ENCODE peak calls at places on chromosome 18, in four cellular contexts. Z, C, F and X are unnamed samples.

GRCh38 chr18:72601944-72602343 is 57.8 kb upstream of the CBLN2 start:
- DNase-seq in F (no peak), Z (no peak), C (no peak), X (no peak)

GRCh38 chr18:67417864-67418523 is 98.5 kb downstream of the DSEL start:
- DNase-seq in C (no peak), Z (no peak), F (peak), X (no peak)

GRCh38 chr18:11502368-11502767 is 107.0 kb upstream of the SLC35G4 start:
- DNase-seq in Z (no peak), F (no peak), C (no peak), X (no peak)

GRCh38 chr18:74819433-74820059 is 221.9 kb downstream of the ZNF407 start:
- DNase-seq in C (no peak), Z (no peak), F (no peak), X (peak)

GRCh38 chr18:12283256-12283655 is 24.8 kb upstream of the TUBB6 start:
- DNase-seq in C (peak), Z (peak), F (peak), X (no peak)

GRCh38 chr18:489244-490023 is 11.1 kb downstream of the COLEC12 start:
- DNase-seq in C (no peak), F (no peak), Z (no peak), X (no peak)

GRCh38 chr18:616380-616995 is 19.7 kb downstream of the CLUL1 start:
- DNase-seq in Z (peak), F (peak), C (no peak), X (no peak)

GRCh38 chr18:27447530-27447929 is 262.4 kb upstream of the CHST9 start:
- DNase-seq in Z (no peak), C (no peak), F (no peak), X (peak)

GRCh38 chr18:75727479-75727878 is 300.0 kb upstream of the SMIM21 start:
- DNase-seq in Z (peak), C (peak), F (peak), X (peak)

GRCh38 chr18:61690418-61691138 is 202.2 kb downstream of the RNF152 start:
- DNase-seq in F (no peak), C (no peak), Z (no peak), X (no peak)

GRCh38 chr18:26804474-26804873 is 61.0 kb downstream of the AQP4 start:
- DNase-seq in Z (no peak), F (no peak), C (no peak), X (peak)

GRCh38 chr18:54233228-54233625 is 8.8 kb upstream of the MBD2 start:
- DNase-seq in C (no peak), Z (no peak), F (peak), X (no peak)

GRCh38 chr18:13584826-13585225 is 141.5 kb downstream of the FAM210A start:
- DNase-seq in C (no peak), Z (no peak), F (no peak), X (no peak)

GRCh38 chr18:8994603-8995002 is 107.9 kb upstream of the NDUFV2 start:
- DNase-seq in Z (no peak), F (no peak), C (no peak), X (no peak)

GRCh38 chr18:13137939-13138821 is 80.4 kb upstream of the LDLRAD4 start:
- DNase-seq in C (peak), F (peak), Z (no peak), X (no peak)

GRCh38 chr18:45249306-45249705 is 366.0 kb upstream of the SLC14A2 start:
- DNase-seq in F (no peak), Z (no peak), C (no peak), X (no peak)

GRCh38 chr18:71398530-71398929 is 1109.7 kb downstream of the SOCS6 start:
- DNase-seq in Z (no peak), C (no peak), F (no peak), X (peak)

GRCh38 chr18:73741946-73742345 is 405.7 kb downstream of the FBXO15 start:
- DNase-seq in Z (no peak), C (no peak), F (peak), X (no peak)

GRCh38 chr18:5582054-5582453 is 38.3 kb upstream of the EPB41L3 start:
- DNase-seq in Z (no peak), F (no peak), C (no peak), X (no peak)

GRCh38 chr18:9184998-9185613 is 48.5 kb downstream of the ANKRD12 start:
- DNase-seq in Z (no peak), F (no peak), C (no peak), X (no peak)

GRCh38 chr18:57561728-57562423 is 24.6 kb downstream of the FECH start:
- DNase-seq in Z (peak), C (peak), F (peak), X (peak)

GRCh38 chr18:56910967-56911366 is 235.9 kb upstream of the BOD1L2 start:
- DNase-seq in Z (no peak), F (no peak), C (no peak), X (no peak)

GRCh38 chr18:75896865-75897264 is 469.4 kb upstream of the SMIM21 start:
- DNase-seq in Z (peak), F (peak), C (no peak), X (peak)

GRCh38 chr18:24913507-24914147 is 438.3 kb downstream of the ZNF521 start:
- DNase-seq in Z (no peak), F (no peak), C (no peak), X (no peak)

GRCh38 chr18:32870611-32871010 is 97.8 kb upstream of the KLHL14 start:
- DNase-seq in C (no peak), Z (no peak), F (no peak), X (no peak)

GRCh38 chr18:48733854-48734253 is 195.0 kb downstream of the CTIF start:
- DNase-seq in C (no peak), F (no peak), Z (no peak), X (no peak)

GRCh38 chr18:72207280-72207679 is 336.9 kb downstream of the CBLN2 start:
- DNase-seq in C (no peak), Z (no peak), F (no peak), X (no peak)

GRCh38 chr18:48926420-48926857 is 24.3 kb downstream of the SMAD7 start:
- DNase-seq in C (no peak), F (no peak), Z (no peak), X (no peak)

GRCh38 chr18:5058768-5059539 is 138.1 kb downstream of the AKAIN1 start:
- DNase-seq in Z (no peak), C (no peak), F (no peak), X (no peak)

GRCh38 chr18:57352761-57353136 is 392 bp downstream of the ST8SIA3 start:
- DNase-seq in C (no peak), Z (no peak), F (no peak), X (peak)

GRCh38 chr18:49277395-49278036 is 182.9 kb downstream of the DYM start:
- DNase-seq in C (no peak), Z (no peak), F (peak), X (no peak)

GRCh38 chr18:9569178-9569577 is 45.2 kb downstream of the PPP4R1 start:
- DNase-seq in F (no peak), Z (no peak), C (no peak), X (no peak)

GRCh38 chr18:44051088-44051487 is 629.6 kb upstream of the SETBP1 start:
- DNase-seq in Z (no peak), F (no peak), C (no peak), X (no peak)

GRCh38 chr18:26383454-26384270 is 157.4 kb downstream of the TAF4B start:
- DNase-seq in F (peak), C (no peak), Z (peak), X (no peak)

GRCh38 chr18:28109781-28110460 is 67.0 kb downstream of the CDH2 start:
- DNase-seq in Z (no peak), F (no peak), C (no peak), X (no peak)

GRCh38 chr18:34223893-34224422 is 755 bp downstream of the NOL4 start:
- DNase-seq in Z (no peak), F (no peak), C (no peak), X (no peak)

GRCh38 chr18:28823506-28824182 is 646.7 kb upstream of the CDH2 start:
- DNase-seq in Z (no peak), C (no peak), F (peak), X (no peak)

GRCh38 chr18:63467699-63468098 is 9.1 kb upstream of the SERPINB5 start:
- DNase-seq in Z (no peak), F (no peak), C (no peak), X (no peak)
- TF ChIP-seq CTCF in Z (no peak), F (no peak), C (no peak), X (no peak)

GRCh38 chr18:35949903-35950627 is 22.4 kb upstream of the RMP24 start:
- DNase-seq in F (no peak), C (peak), Z (no peak), X (peak)

GRCh38 chr18:35949090-35949489 is 23.4 kb upstream of the RMP24 start:
- DNase-seq in Z (no peak), F (no peak), C (no peak), X (no peak)

GRCh38 chr18:35953688-35954087 is 18.8 kb upstream of the RMP24 start:
- DNase-seq in C (no peak), Z (no peak), F (no peak), X (no peak)

GRCh38 chr18:35948080-35948479 is 24.4 kb upstream of the RMP24 start:
- DNase-seq in C (no peak), Z (no peak), F (no peak), X (no peak)

GRCh38 chr18:35950628-35950982 is 21.9 kb upstream of the RMP24 start:
- DNase-seq in F (no peak), C (no peak), Z (no peak), X (no peak)
- TF ChIP-seq CTCF in F (peak), C (peak), Z (no peak), X (peak)

DNA sequence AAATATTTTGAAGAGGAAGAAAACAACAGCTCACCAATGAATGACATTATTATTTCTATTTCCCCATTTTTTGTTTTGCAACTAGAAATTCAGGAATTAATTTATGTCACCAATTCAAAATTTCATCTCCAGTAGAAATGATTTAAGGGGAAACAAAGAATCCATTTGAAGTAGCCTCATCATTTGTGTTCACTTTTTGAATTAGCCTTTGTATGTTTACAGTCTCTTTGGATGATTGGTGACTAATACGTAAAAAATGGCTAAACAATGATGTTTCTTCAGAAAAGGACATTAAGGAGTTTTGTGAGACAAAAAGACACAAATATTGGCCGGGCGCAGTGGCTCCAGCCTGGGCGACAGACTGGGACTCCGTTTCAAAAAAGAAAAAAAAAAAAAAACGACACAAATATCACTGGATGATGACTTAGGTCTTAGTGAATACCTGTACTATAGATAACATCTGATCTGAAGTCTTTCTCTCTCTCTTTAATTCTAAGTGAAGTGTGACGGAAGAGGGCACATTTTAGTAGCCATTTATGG is 313.2 kb downstream of the PIK3C3 start:
- DNase-seq in C (no peak), F (no peak), Z (no peak), X (no peak)
- TF ChIP-seq CTCF in C (no peak), F (no peak), Z (no peak), X (no peak)

GRCh38 chr18:59377938-59378337 is 18.9 kb upstream of the LMAN1 start:
- DNase-seq in Z (no peak), F (no peak), C (no peak), X (no peak)

GRCh38 chr18:59379772-59380530 is 20.9 kb upstream of the LMAN1 start:
- DNase-seq in F (no peak), C (no peak), Z (no peak), X (no peak)

GRCh38 chr18:59372975-59373374 is 13.9 kb upstream of the LMAN1 start:
- DNase-seq in C (no peak), F (no peak), Z (no peak), X (no peak)

GRCh38 chr18:59376351-59376935 is 17.4 kb upstream of the LMAN1 start:
- DNase-seq in C (no peak), F (no peak), Z (no peak), X (no peak)

GRCh38 chr18:59374112-59374511 is 15.0 kb upstream of the LMAN1 start:
- DNase-seq in C (no peak), Z (no peak), F (no peak), X (no peak)
- TF ChIP-seq CTCF in C (no peak), Z (no peak), F (no peak), X (no peak)

GRCh38 chr18:6728809-6729246 is 688 bp upstream of the ARHGAP28 start:
- DNase-seq in Z (no peak), C (no peak), F (no peak), X (no peak)

GRCh38 chr18:6732952-6733351 is 3.4 kb downstream of the ARHGAP28 start:
- DNase-seq in Z (no peak), C (no peak), F (no peak), X (no peak)

GRCh38 chr18:6728318-6728717 is 1.2 kb upstream of the ARHGAP28 start:
- DNase-seq in F (no peak), C (no peak), Z (no peak), X (no peak)

GRCh38 chr18:6731197-6731596 is 1.7 kb downstream of the ARHGAP28 start:
- DNase-seq in C (no peak), F (no peak), Z (no peak), X (no peak)

DNA sequence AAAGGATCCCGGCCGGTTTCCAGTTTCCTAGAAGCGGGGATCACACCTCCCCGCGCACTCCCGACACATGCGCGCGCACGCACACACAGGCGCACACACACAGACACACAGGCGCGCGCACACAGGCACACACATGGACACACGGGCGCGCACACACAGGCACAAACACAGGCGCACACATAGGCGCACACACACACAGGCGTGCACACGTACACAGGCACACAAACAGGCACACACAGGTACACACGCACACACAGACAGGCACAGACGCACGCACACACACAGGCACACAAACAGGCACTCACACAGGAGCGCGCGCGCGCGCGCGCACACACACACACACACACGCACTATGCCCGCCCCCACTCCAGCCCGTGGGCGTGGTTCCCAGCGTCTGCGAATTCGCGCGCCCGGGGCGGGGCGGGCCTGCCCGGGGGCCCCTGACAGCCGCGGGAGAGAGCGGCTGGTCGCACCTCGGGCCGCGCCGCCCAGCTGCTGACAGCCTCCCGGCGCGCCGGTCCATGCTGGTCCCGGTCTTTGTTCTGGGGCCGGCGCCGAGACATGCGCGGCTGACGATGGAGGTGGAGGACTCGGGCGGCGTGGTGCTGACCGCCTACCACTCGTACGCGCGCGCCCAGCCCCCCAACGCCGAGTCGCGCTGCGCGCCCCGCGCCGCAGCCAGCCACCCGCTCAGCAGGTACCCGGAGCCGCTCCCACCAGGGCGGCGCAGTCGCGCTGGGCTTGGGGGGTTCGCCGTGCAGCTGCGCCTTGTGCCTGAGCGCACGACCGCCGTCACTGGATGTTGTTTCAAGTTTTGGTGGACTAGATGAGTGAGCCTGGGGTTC is at the start of gene ARHGAP28:
- DNase-seq in C (peak), F (peak), Z (no peak), X (peak)
- TF ChIP-seq CTCF in C (no peak), F (peak), Z (no peak), X (peak)

DNA sequence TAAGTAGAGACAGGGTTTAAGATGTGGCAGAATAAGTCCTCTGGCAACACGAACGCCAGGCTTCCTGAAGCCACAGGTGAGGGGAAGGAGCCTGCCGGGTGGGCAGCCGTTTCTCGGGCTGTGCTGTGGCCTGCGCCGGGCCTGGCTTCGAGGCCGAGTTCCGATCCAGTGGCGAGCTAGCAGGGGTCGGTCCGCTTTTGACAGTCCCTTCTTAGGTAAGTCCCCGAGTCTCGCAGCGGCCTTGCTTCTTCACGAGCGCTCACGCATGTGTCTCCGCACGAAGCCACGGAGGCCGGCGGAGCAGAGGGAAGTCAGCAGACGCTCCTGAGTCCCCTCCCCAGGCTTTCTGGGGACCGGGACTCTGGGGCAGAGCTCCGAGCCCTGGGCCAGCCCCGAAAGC is 26.0 kb downstream of the SALL3 start:
- DNase-seq in F (no peak), Z (no peak), C (no peak), X (no peak)
- TF ChIP-seq CTCF in F (no peak), Z (no peak), C (no peak), X (no peak)